ENCODE peak calls at places on chromosomes 6 and 20, in four cellular contexts. One of them, this sample, is unnamed.

GRCh38 chr6:121666809-121667208 is 231.4 kb downstream of the GJA1 start:
- DNase-seq in ovary: no peak
- DNase-seq in brain microvascular endothelial cell: peak; percentile 73
- DNase-seq in GM23338: no peak
- DNase-seq in this sample: no peak

GRCh38 chr20:39289316-39289715 is 327.2 kb downstream of the DHX35 start:
- DNase-seq in ovary: no peak
- DNase-seq in brain microvascular endothelial cell: no peak
- DNase-seq in GM23338: peak; percentile 63
- DNase-seq in this sample: no peak

GRCh38 chr6:167643716-167644115 is 183.0 kb upstream of the AFDN start:
- DNase-seq in ovary: no peak
- DNase-seq in brain microvascular endothelial cell: no peak
- DNase-seq in GM23338: no peak
- DNase-seq in this sample: no peak

GRCh38 chr6:107489636-107490567 is at the start of gene SOBP:
- DNase-seq in ovary: peak; percentile 82
- DNase-seq in brain microvascular endothelial cell: no peak
- DNase-seq in GM23338: peak; percentile 72
- DNase-seq in this sample: peak; percentile 11

GRCh38 chr20:62891111-62891510 is 29.5 kb upstream of the TCFL5 start:
- DNase-seq in ovary: no peak
- DNase-seq in brain microvascular endothelial cell: no peak
- DNase-seq in GM23338: no peak
- DNase-seq in this sample: no peak

GRCh38 chr20:4170621-4171537 is 155.5 kb upstream of the RNF24 start:
- DNase-seq in ovary: peak; percentile 59
- DNase-seq in brain microvascular endothelial cell: peak; percentile 6
- DNase-seq in GM23338: no peak
- DNase-seq in this sample: no peak

GRCh38 chr6:158544428-158544827 is 15.5 kb upstream of the TMEM181 start:
- DNase-seq in ovary: no peak
- DNase-seq in brain microvascular endothelial cell: no peak
- DNase-seq in GM23338: no peak
- DNase-seq in this sample: no peak

GRCh38 chr6:114747995-114748625 is 405.3 kb upstream of the HS3ST5 start:
- DNase-seq in ovary: no peak
- DNase-seq in brain microvascular endothelial cell: peak; percentile 60
- DNase-seq in GM23338: peak; percentile 58
- DNase-seq in this sample: no peak

GRCh38 chr20:3420211-3420707 is 12.8 kb upstream of the DNAAF9 start:
- DNase-seq in ovary: no peak
- DNase-seq in brain microvascular endothelial cell: peak; percentile 13
- DNase-seq in GM23338: no peak
- DNase-seq in this sample: no peak

GRCh38 chr6:25050356-25050755 is 114.6 kb upstream of the RIPOR2 start:
- DNase-seq in ovary: no peak
- DNase-seq in brain microvascular endothelial cell: peak; percentile 34
- DNase-seq in GM23338: no peak
- DNase-seq in this sample: peak; percentile 40

GRCh38 chr20:36491901-36492617 is 49.3 kb upstream of the MYL9 start:
- DNase-seq in ovary: no peak
- DNase-seq in brain microvascular endothelial cell: no peak
- DNase-seq in GM23338: no peak
- DNase-seq in this sample: peak; percentile 30

GRCh38 chr20:18805881-18806280 is 7.7 kb upstream of the SCP2D1 start:
- DNase-seq in ovary: no peak
- DNase-seq in brain microvascular endothelial cell: peak; percentile 7
- DNase-seq in GM23338: no peak
- DNase-seq in this sample: no peak

GRCh38 chr6:90412538-90413369 is 116.1 kb upstream of the BACH2 start:
- DNase-seq in ovary: no peak
- DNase-seq in brain microvascular endothelial cell: no peak
- DNase-seq in GM23338: no peak
- DNase-seq in this sample: no peak

GRCh38 chr6:10800810-10801209 is 37.5 kb downstream of the MAK start:
- DNase-seq in ovary: no peak
- DNase-seq in brain microvascular endothelial cell: peak; percentile 43
- DNase-seq in GM23338: no peak
- DNase-seq in this sample: no peak

GRCh38 chr6:30889138-30889885 is 5.0 kb downstream of the DDR1 start:
- DNase-seq in ovary: no peak
- DNase-seq in brain microvascular endothelial cell: no peak
- DNase-seq in GM23338: no peak
- DNase-seq in this sample: no peak

GRCh38 chr20:48583171-48583570 is 244.6 kb downstream of the PREX1 start:
- DNase-seq in ovary: no peak
- DNase-seq in brain microvascular endothelial cell: no peak
- DNase-seq in GM23338: no peak
- DNase-seq in this sample: no peak

GRCh38 chr20:38126146-38126912 is 38.7 kb downstream of the TGM2 start:
- DNase-seq in ovary: peak; percentile 46
- DNase-seq in brain microvascular endothelial cell: no peak
- DNase-seq in GM23338: no peak
- DNase-seq in this sample: no peak

GRCh38 chr6:113903666-113904330 is 46.7 kb downstream of the MARCKS start:
- DNase-seq in ovary: peak; percentile 70
- DNase-seq in brain microvascular endothelial cell: no peak
- DNase-seq in GM23338: no peak
- DNase-seq in this sample: no peak

GRCh38 chr6:89707766-89708165 is 69.2 kb upstream of the LYRM2 start:
- DNase-seq in ovary: no peak
- DNase-seq in brain microvascular endothelial cell: no peak
- DNase-seq in GM23338: no peak
- DNase-seq in this sample: no peak

GRCh38 chr6:107820571-107821261 is 3.4 kb downstream of the SCML4 start:
- DNase-seq in ovary: no peak
- DNase-seq in brain microvascular endothelial cell: no peak
- DNase-seq in GM23338: no peak
- DNase-seq in this sample: no peak

GRCh38 chr20:5914859-5915258 is 35.5 kb downstream of the TRMT6 start:
- DNase-seq in ovary: no peak
- DNase-seq in brain microvascular endothelial cell: no peak
- DNase-seq in GM23338: peak; percentile 23
- DNase-seq in this sample: no peak

GRCh38 chr6:37816599-37817375 is 2.7 kb upstream of the ZFAND3 start:
- DNase-seq in ovary: no peak
- DNase-seq in brain microvascular endothelial cell: no peak
- DNase-seq in GM23338: peak; percentile 57
- DNase-seq in this sample: no peak

GRCh38 chr6:167706313-167707109 is 120.2 kb upstream of the AFDN start:
- DNase-seq in ovary: no peak
- DNase-seq in brain microvascular endothelial cell: no peak
- DNase-seq in GM23338: no peak
- DNase-seq in this sample: peak; percentile 19

GRCh38 chr6:5173862-5174643 is 86.7 kb downstream of the LYRM4 start:
- DNase-seq in ovary: no peak
- DNase-seq in brain microvascular endothelial cell: no peak
- DNase-seq in GM23338: peak; percentile 33
- DNase-seq in this sample: peak; percentile 16

GRCh38 chr6:115195239-115195638 is 852.4 kb upstream of the HS3ST5 start:
- DNase-seq in ovary: no peak
- DNase-seq in brain microvascular endothelial cell: no peak
- DNase-seq in GM23338: no peak
- DNase-seq in this sample: no peak

GRCh38 chr20:47198254-47198671 is 158.2 kb downstream of the ZMYND8 start:
- DNase-seq in ovary: no peak
- DNase-seq in brain microvascular endothelial cell: no peak
- DNase-seq in GM23338: no peak
- DNase-seq in this sample: no peak

GRCh38 chr20:56945057-56945456 is 316.0 kb downstream of the TFAP2C start:
- DNase-seq in ovary: no peak
- DNase-seq in brain microvascular endothelial cell: no peak
- DNase-seq in GM23338: no peak
- DNase-seq in this sample: no peak

GRCh38 chr6:56891754-56892153 is 63.2 kb upstream of the BEND6 start:
- DNase-seq in ovary: no peak
- DNase-seq in brain microvascular endothelial cell: no peak
- DNase-seq in GM23338: peak; percentile 26
- DNase-seq in this sample: no peak

GRCh38 chr6:11804135-11804534 is 25.5 kb upstream of the ADTRP start:
- DNase-seq in ovary: no peak
- DNase-seq in brain microvascular endothelial cell: no peak
- DNase-seq in GM23338: no peak
- DNase-seq in this sample: no peak

GRCh38 chr6:122654016-122654415 is 43.8 kb downstream of the PKIB start:
- DNase-seq in ovary: no peak
- DNase-seq in brain microvascular endothelial cell: no peak
- DNase-seq in GM23338: no peak
- DNase-seq in this sample: no peak

GRCh38 chr20:44041001-44041400 is 126.3 kb downstream of the TOX2 start:
- DNase-seq in ovary: no peak
- DNase-seq in brain microvascular endothelial cell: no peak
- DNase-seq in GM23338: peak; percentile 17
- DNase-seq in this sample: no peak

GRCh38 chr6:33689879-33690278 is 21.6 kb downstream of the UQCC2 start:
- DNase-seq in ovary: no peak
- DNase-seq in brain microvascular endothelial cell: no peak
- DNase-seq in GM23338: no peak
- DNase-seq in this sample: no peak

DNA sequence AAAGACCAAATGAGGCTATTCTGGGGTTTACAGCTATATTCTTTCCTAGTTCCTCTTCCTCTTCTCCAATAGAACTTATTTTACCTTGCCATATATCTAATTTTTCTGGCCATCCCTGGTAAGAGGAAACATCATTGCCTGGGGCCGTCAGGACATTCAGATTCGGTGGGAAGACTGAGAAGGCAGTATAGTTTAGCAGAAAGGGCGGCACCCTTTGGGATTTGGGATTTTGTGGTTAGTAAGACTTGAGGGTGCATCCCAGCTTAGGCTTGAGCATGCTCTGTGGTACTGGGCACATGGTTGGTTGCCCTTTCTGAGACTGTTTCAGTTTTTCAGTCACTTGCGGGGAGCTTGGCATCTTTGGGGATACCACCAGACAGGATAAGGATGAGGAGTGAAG is 21.1 kb downstream of the SCUBE3 start:
- DNase-seq in ovary: no peak
- DNase-seq in brain microvascular endothelial cell: no peak
- DNase-seq in GM23338: no peak
- DNase-seq in this sample: no peak
- H3K36me3 ChIP-seq in ovary: no peaks in the 10 kb centered on the region
- H3K36me3 ChIP-seq in brain microvascular endothelial cell: peaks cover 4% of the 10 kb centered on the region
- H3K36me3 ChIP-seq in GM23338: no peaks in the 10 kb centered on the region
- H3K36me3 ChIP-seq in this sample: no peaks in the 10 kb centered on the region

GRCh38 chr20:7855545-7855944 is 84.7 kb downstream of the HAO1 start:
- DNase-seq in ovary: no peak
- DNase-seq in brain microvascular endothelial cell: no peak
- DNase-seq in GM23338: no peak
- DNase-seq in this sample: no peak

GRCh38 chr20:7856756-7857155 is 83.5 kb downstream of the HAO1 start:
- DNase-seq in ovary: no peak
- DNase-seq in brain microvascular endothelial cell: no peak
- DNase-seq in GM23338: no peak
- DNase-seq in this sample: no peak

GRCh38 chr20:7849675-7850074 is 90.6 kb downstream of the HAO1 start:
- DNase-seq in ovary: no peak
- DNase-seq in brain microvascular endothelial cell: no peak
- DNase-seq in GM23338: no peak
- DNase-seq in this sample: no peak

GRCh38 chr20:7851031-7851490 is 89.2 kb downstream of the HAO1 start:
- DNase-seq in ovary: no peak
- DNase-seq in brain microvascular endothelial cell: no peak
- DNase-seq in GM23338: peak; percentile 12
- DNase-seq in this sample: no peak

DNA sequence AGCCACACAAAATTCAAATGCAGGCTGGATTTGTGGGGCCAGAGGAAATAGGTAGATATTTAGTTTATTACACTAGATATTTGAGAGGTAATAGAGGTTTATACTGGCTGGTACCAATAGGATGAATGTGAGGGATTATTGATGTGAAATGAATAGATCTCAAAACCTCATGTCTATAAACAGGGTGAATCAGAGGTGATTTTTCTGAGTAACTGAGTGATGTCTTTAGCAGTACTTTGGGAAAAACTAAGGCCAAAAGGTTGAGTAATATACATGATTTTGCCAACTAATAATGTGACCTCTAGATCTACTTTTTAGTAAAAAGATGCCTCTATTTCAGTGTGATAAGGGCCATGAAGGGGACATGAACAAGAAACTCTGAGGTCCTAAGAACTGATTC is 86.8 kb downstream of the HAO1 start:
- DNase-seq in ovary: no peak
- DNase-seq in brain microvascular endothelial cell: no peak
- DNase-seq in GM23338: no peak
- DNase-seq in this sample: no peak
- H3K36me3 ChIP-seq in ovary: no peaks in the 10 kb centered on the region
- H3K36me3 ChIP-seq in brain microvascular endothelial cell: no peaks in the 10 kb centered on the region
- H3K36me3 ChIP-seq in GM23338: no peaks in the 10 kb centered on the region
- H3K36me3 ChIP-seq in this sample: no peaks in the 10 kb centered on the region

GRCh38 chr20:13571662-13572061 is 67.1 kb downstream of the TASP1 start:
- DNase-seq in ovary: no peak
- DNase-seq in brain microvascular endothelial cell: no peak
- DNase-seq in GM23338: peak; percentile 59
- DNase-seq in this sample: no peak
- H3K36me3 ChIP-seq in ovary: no peaks in the 10 kb centered on the region
- H3K36me3 ChIP-seq in brain microvascular endothelial cell: peaks cover 2% of the 10 kb centered on the region
- H3K36me3 ChIP-seq in GM23338: no peaks in the 10 kb centered on the region
- H3K36me3 ChIP-seq in this sample: no peaks in the 10 kb centered on the region

DNA sequence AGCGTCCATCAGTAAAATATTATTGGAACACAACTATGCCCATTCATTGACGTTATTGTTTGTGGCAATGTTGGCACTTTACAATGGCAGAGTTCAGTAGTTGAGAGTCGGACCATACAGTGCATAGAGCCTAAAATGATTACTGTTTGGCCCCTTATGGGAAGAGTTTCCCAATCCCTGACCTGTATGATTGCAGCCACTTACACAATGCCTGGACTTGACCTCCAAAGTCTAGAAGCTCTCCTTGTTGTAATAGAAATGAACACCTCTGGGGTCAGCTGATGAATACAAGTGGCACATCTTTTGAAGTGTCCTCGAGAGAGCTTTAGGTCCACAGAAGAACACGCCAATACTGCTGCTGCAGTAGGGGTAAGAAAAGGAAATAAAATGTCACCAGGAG is 59.0 kb downstream of the NOX3 start:
- DNase-seq in ovary: no peak
- DNase-seq in brain microvascular endothelial cell: no peak
- DNase-seq in GM23338: no peak
- DNase-seq in this sample: no peak
- H3K36me3 ChIP-seq in ovary: no peaks in the 10 kb centered on the region
- H3K36me3 ChIP-seq in brain microvascular endothelial cell: no peaks in the 10 kb centered on the region
- H3K36me3 ChIP-seq in GM23338: no peaks in the 10 kb centered on the region
- H3K36me3 ChIP-seq in this sample: no peaks in the 10 kb centered on the region

DNA sequence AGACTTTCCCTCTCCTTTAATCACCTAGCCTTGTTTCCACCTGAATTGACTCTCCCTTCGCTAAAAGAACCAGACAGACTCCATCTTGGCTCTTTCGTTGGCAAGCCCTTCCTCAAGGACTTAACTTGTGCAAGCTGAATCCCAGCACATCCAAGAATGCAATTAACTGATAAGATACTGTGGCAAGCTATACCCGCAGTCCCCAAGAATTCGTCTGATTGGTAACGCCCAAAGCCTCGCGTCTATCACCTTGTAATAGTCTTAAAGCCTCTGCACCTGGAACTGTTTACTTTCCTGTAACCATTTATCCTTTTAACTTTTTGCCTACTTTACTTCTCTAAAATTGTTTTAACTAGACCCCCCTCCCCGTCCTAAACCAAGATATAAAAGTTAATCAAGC is 15.6 kb upstream of the MYCT1 start:
- DNase-seq in ovary: no peak
- DNase-seq in brain microvascular endothelial cell: no peak
- DNase-seq in GM23338: no peak
- DNase-seq in this sample: no peak
- H3K36me3 ChIP-seq in ovary: no peaks in the 10 kb centered on the region
- H3K36me3 ChIP-seq in brain microvascular endothelial cell: no peaks in the 10 kb centered on the region
- H3K36me3 ChIP-seq in GM23338: no peaks in the 10 kb centered on the region
- H3K36me3 ChIP-seq in this sample: no peaks in the 10 kb centered on the region